ENCODE peak calls at places on chromosomes 11 and 22, in five cellular contexts. S is HCT116, Q is H1, G is K562, X is GM12878. A is an unnamed sample.

GRCh38 chr11:88555018-88555828 is 217.7 kb upstream of the CTSC start:
- DNase-seq in S (peak), Q (no peak), G (no peak), X (no peak), A (no peak)

GRCh38 chr11:78161937-78162336 is 22.5 kb upstream of the ALG8 start:
- DNase-seq in S (no peak), Q (no peak), G (no peak), X (no peak), A (no peak)

GRCh38 chr11:2128102-2128511 is 11.1 kb downstream of the IGF2 start:
- DNase-seq in S (no peak), Q (no peak), G (no peak), X (no peak), A (no peak)

GRCh38 chr22:36977401-36977861 is 41.8 kb downstream of the TST start:
- DNase-seq in S (no peak), Q (peak), G (peak), X (peak), A (peak)

GRCh38 chr11:76291576-76292526 is 85.5 kb upstream of the WNT11 start:
- DNase-seq in S (no peak), Q (no peak), G (no peak), X (no peak), A (peak)

GRCh38 chr11:108966978-108967377 is 302.1 kb downstream of the DDX10 start:
- DNase-seq in S (no peak), Q (no peak), G (no peak), X (no peak), A (no peak)

GRCh38 chr11:118792642-118793124 is 1.7 kb upstream of the DDX6 start:
- DNase-seq in S (peak), Q (peak), G (peak), X (peak), A (peak)

GRCh38 chr11:83574516-83574915 is 288.3 kb upstream of the CCDC90B start:
- DNase-seq in S (no peak), Q (no peak), G (no peak), X (no peak), A (no peak)

GRCh38 chr11:65558785-65559509 is 788 bp upstream of the LTBP3 start:
- DNase-seq in S (no peak), Q (no peak), G (no peak), X (no peak), A (no peak)

GRCh38 chr11:81987829-81988472 is 745.7 kb downstream of the FAM181B start:
- DNase-seq in S (no peak), Q (no peak), G (no peak), X (peak), A (no peak)

GRCh38 chr22:26977741-26978140 is 320.4 kb downstream of the MIAT start:
- DNase-seq in S (no peak), Q (no peak), G (no peak), X (no peak), A (no peak)

GRCh38 chr22:29216873-29217666 is 11.4 kb downstream of the EMID1 start:
- DNase-seq in S (no peak), Q (no peak), G (no peak), X (no peak), A (peak)
- TF ChIP-seq SP1 in S (no peak), Q (no peak), G (no peak), X (no peak), A (no peak)

GRCh38 chr11:10192036-10192435 is 102.0 kb downstream of the SBF2 start:
- DNase-seq in S (no peak), Q (no peak), G (no peak), X (no peak), A (no peak)

GRCh38 chr11:10201343-10201742 is 92.7 kb downstream of the SBF2 start:
- DNase-seq in S (no peak), Q (no peak), G (no peak), X (no peak), A (no peak)

GRCh38 chr11:10197091-10197490 is 96.9 kb downstream of the SBF2 start:
- DNase-seq in S (no peak), Q (no peak), G (no peak), X (no peak), A (no peak)
- TF ChIP-seq CEBPB in S (no peak), Q (no peak), G (no peak), X (no peak), A (no peak)

GRCh38 chr11:34514050-34514449 is 456 bp upstream of the ELF5 start:
- DNase-seq in S (no peak), Q (no peak), G (no peak), X (no peak), A (no peak)

GRCh38 chr11:34514597-34514996 is 1.0 kb upstream of the ELF5 start:
- DNase-seq in S (no peak), Q (no peak), G (no peak), X (no peak), A (no peak)

GRCh38 chr11:34510673-34511072 is 2.9 kb downstream of the ELF5 start:
- DNase-seq in S (no peak), Q (no peak), G (no peak), X (no peak), A (no peak)

GRCh38 chr11:34513674-34513995 is at the start of gene ELF5:
- DNase-seq in S (no peak), Q (no peak), G (no peak), X (no peak), A (no peak)

DNA sequence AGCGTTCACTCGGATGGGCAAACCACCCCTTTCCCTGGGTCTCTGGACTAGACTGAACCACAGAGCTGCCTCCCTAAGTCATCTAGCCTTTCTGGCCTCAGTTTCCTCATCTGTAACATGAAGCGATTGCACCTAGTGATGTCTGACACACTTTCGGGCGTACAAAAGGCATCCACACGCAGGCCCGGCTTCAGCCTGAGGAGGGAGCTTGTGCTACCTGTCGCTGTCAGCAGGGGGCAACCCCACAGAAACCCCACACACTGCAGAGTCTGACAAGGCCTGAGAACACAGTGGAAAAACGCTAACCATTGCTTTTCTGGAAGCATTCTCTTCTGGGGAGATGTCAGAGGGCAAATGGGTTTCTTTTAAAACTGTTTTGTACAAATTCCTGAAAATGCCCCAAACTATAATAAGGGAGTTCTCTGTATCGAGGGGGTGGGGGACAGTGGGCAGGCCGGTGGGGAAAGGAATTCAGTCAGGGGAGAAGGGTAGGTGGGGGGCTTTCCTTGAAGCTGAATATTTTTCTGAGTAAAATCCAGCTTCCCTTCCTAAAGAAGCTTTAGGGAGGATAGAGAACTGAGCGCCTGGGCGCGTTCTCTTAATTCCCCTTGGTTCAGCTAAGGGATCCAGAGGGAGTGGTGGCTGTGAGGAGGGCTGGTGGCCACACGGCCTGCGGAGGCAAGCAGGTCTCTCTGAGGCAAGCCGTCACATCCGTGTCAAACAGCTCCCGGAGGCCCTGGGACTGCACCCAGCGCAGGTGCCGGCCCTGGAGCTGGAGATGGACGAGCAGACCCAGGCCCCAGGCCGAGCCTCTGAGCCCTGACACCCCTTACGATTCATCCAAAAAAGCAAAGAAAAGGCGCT is 552 bp downstream of the ELF5 start:
- DNase-seq in S (peak), Q (peak), G (peak), X (peak), A (peak)
- TF ChIP-seq SP1 in S (no peak), Q (no peak), G (no peak), X (no peak), A (no peak)

GRCh38 chr11:126345759-126346585 is 9.5 kb upstream of the ST3GAL4 start:
- DNase-seq in S (no peak), Q (no peak), G (peak), X (no peak), A (no peak)
- TF ChIP-seq CEBPB in S (no peak), Q (no peak), G (peak), X (no peak), A (no peak)

GRCh38 chr11:47399860-47400812 is 8.3 kb upstream of the SLC39A13 start:
- DNase-seq in S (no peak), Q (no peak), G (peak), X (no peak), A (no peak)
- TF ChIP-seq SP1 in S (no peak), Q (no peak), G (no peak), X (no peak), A (no peak)

DNA sequence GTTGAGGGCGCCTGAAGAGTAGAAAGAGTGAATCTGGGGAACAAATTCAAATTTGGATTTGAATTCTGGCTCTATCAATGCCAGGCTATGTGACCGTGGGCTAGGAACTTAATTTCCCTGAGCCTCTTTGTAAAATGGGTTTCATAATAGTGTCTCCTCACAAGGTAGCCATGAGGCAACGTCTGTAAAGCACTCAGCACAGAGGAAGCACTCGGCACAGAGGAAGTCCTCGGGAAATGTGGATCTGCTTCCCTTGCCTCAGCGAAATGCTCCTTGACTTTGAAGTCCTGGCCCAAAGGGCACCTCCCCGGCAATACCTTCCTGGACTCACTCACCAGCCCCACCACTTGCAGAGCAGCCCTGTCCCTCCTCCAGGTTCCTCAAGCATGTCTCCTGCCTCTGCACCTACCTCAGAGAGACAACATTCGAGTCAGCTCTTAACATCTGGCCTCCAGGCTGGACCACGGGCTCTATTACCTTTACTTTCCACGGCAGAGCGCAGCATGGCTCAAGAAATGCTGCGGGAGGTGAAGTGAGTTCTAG is 17.7 kb downstream of the CD6 start:
- DNase-seq in S (no peak), Q (no peak), G (no peak), X (no peak), A (no peak)
- TF ChIP-seq CEBPB in S (no peak), Q (no peak), G (no peak), X (no peak), A (no peak)